ENCODE peak calls at places on chromosome 19, in four cellular contexts. O is HepG2, C is K562, U is GM12878. F is an unnamed sample.

GRCh38 chr19:32977269-32977668 is 5.2 kb downstream of the FAAP24 start:
- DNase-seq in O (no peak), U (no peak), C (no peak), F (no peak)

GRCh38 chr19:14550201-14550754 is 20.9 kb downstream of the TECR start:
- DNase-seq in C (peak), O (no peak), U (no peak), F (no peak)

GRCh38 chr19:33654840-33655508 is 33.2 kb downstream of the CHST8 start:
- DNase-seq in U (no peak), C (no peak), O (no peak), F (peak)

GRCh38 chr19:46118136-46118535 is 6.4 kb downstream of the IGFL3 start:
- DNase-seq in O (no peak), U (no peak), C (no peak), F (no peak)

GRCh38 chr19:49553451-49554271 is 25.9 kb downstream of the RCN3 start:
- DNase-seq in O (peak), U (no peak), C (no peak), F (no peak)

GRCh38 chr19:55075366-55075998 is at the start of gene EPS8L1:
- DNase-seq in C (no peak), U (no peak), O (no peak), F (peak)

GRCh38 chr19:48445606-48446481 is at the start of gene GRWD1:
- DNase-seq in U (peak), O (peak), C (peak), F (peak)

GRCh38 chr19:13761423-13761822 is 2.9 kb upstream of the MRI1 start:
- DNase-seq in U (no peak), C (no peak), O (no peak), F (no peak)

GRCh38 chr19:6352381-6353165 is 8.8 kb upstream of the CLPP start:
- DNase-seq in C (no peak), O (no peak), U (no peak), F (no peak)

GRCh38 chr19:35562336-35562735 is 1.1 kb downstream of the ATP4A start:
- DNase-seq in O (no peak), U (no peak), C (no peak), F (no peak)

GRCh38 chr19:28294395-28294794 is 918.6 kb downstream of the UQCRFS1 start:
- DNase-seq in O (no peak), U (no peak), C (peak), F (no peak)

GRCh38 chr19:13169769-13170168 is 19.6 kb downstream of the IER2 start:
- DNase-seq in U (no peak), O (no peak), C (no peak), F (no peak)

GRCh38 chr19:49019242-49019932 is 2.5 kb upstream of the LHB start:
- DNase-seq in C (peak), O (peak), U (no peak), F (peak)

GRCh38 chr19:48741222-48741999 is 1.0 kb upstream of the RASIP1 start:
- DNase-seq in C (peak), O (no peak), U (no peak), F (peak)

GRCh38 chr19:15398501-15399233 is 19.1 kb upstream of the AKAP8 start:
- DNase-seq in O (no peak), U (no peak), C (no peak), F (no peak)

GRCh38 chr19:48499352-48500090 is 12.1 kb downstream of the LMTK3 start:
- DNase-seq in U (no peak), C (no peak), O (no peak), F (no peak)

GRCh38 chr19:35037716-35038622 is 3.6 kb upstream of the HPN start:
- DNase-seq in U (peak), O (no peak), C (no peak), F (no peak)

GRCh38 chr19:13784731-13785452 is 10.4 kb upstream of the ZSWIM4 start:
- DNase-seq in C (peak), O (peak), U (no peak), F (peak)

GRCh38 chr19:49666120-49666444 is 349 bp downstream of the BCL2L12 start:
- DNase-seq in C (no peak), U (no peak), O (no peak), F (peak)

GRCh38 chr19:45419396-45419795 is 4.3 kb downstream of the ERCC1 start:
- DNase-seq in U (no peak), O (no peak), C (no peak), F (no peak)

GRCh38 chr19:19101540-19101939 is 36.7 kb downstream of the TMEM161A start:
- DNase-seq in C (no peak), O (no peak), U (no peak), F (no peak)

GRCh38 chr19:15815306-15815705 is at the start of gene OR10H1:
- DNase-seq in U (no peak), C (no peak), O (no peak), F (no peak)

GRCh38 chr19:23286477-23286876 is 36.3 kb upstream of the ZNF724 start:
- DNase-seq in O (no peak), C (no peak), U (no peak), F (peak)

GRCh38 chr19:35247526-35248309 is 1.1 kb upstream of the LSR start:
- DNase-seq in C (peak), O (peak), U (peak), F (peak)

GRCh38 chr19:13600091-13600490 is 93.8 kb upstream of the CACNA1A start:
- DNase-seq in U (no peak), C (no peak), O (no peak), F (no peak)

GRCh38 chr19:48714759-48715261 is 4.7 kb downstream of the MAMSTR start:
- DNase-seq in U (no peak), O (no peak), C (no peak), F (peak)

GRCh38 chr19:7899751-7900352 is 3.8 kb upstream of the MAP2K7 start:
- DNase-seq in C (no peak), U (no peak), O (no peak), F (no peak)

GRCh38 chr19:43675269-43675879 is 5.4 kb upstream of the PLAUR start:
- DNase-seq in C (no peak), U (peak), O (no peak), F (no peak)

GRCh38 chr19:3983936-3984583 is 1.2 kb downstream of the EEF2 start:
- DNase-seq in C (no peak), O (no peak), U (no peak), F (no peak)

GRCh38 chr19:2035590-2035991 is 15.5 kb downstream of the MKNK2 start:
- DNase-seq in C (no peak), U (no peak), O (no peak), F (peak)

GRCh38 chr19:53898680-53899341 is 10.3 kb upstream of the CACNG7 start:
- DNase-seq in U (no peak), C (peak), O (no peak), F (peak)

GRCh38 chr19:2270157-2270571 is 11.8 kb downstream of the PEAK3 start:
- DNase-seq in O (no peak), C (peak), U (no peak), F (no peak)

GRCh38 chr19:38917921-38918491 is 6.0 kb upstream of the CCER2 start:
- DNase-seq in U (no peak), C (no peak), O (peak), F (no peak)
- TF ChIP-seq TCF7 in U (no peak), C (no peak), O (no peak), F (no peak)

DNA sequence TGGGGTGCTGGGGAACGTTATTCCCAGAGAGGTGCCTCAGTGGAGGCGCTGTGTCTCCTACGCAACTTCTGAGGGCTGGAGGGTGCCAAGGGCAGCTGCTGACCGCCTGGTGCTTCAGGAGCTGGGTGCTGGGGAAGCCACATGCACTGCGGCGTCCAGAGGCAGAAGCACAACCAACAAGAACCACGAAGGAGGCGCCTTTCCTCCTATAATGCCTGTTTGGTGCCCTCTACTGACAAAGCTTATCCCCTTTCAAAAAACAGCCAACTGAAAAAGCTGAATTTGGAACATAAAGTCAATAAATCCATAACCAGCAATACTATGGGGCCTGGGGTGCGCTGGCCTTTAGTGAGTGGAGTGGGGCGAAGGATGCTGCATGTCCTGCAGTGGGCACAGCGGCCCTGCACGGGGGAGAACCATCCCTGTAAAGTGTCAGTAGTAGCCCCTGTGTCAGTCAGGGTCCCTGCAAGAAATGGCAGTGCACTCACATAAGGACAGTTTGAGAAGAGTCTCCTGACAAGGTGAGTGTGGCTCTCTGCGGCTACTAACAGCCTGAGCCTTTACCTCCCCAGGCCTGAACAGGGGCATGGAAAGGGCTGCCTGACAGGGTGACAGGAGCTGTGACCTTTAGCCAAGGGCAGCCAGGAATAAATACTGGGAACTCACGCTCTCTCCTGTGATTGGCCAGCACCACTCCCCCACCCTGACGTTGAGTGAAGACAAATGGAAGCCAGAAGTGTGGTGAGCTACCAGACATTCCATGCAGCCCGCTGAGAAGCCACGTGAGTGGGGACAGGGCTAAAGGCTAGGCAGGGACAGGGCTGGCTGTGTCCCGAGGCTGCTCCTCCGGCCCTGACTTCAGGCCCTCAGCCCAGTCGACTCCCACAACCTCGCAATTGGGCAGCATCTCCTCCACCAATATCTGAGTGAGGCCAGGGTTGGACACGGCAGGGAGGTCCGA is 4.5 kb upstream of the B3GNT8 start:
- DNase-seq in C (peak), U (no peak), O (peak), F (no peak)
- TF ChIP-seq TCF7 in C (no peak), U (no peak), O (no peak), F (no peak)

GRCh38 chr19:57633832-57634131 is 814 bp downstream of the ZNF211 start:
- DNase-seq in U (no peak), C (no peak), O (no peak), F (no peak)
- TF ChIP-seq TCF7 in U (no peak), C (no peak), O (no peak), F (no peak)

DNA sequence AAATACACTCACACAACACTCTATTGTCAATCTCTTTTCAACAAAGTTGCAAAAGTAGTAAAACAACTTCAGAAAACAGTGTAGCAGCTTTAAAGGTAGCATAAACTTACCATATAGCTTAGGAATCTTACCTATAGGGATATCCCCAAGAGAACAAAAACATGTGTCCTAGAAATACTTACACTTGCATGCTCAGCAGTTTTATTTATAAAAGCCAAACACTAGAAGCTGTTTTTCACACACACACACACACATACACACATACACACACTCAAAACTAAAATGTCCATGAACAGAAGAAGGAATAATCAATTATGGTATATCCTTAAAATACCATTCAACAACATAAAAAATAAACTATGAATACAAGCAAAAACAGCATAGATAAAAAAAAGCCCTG is 11.7 kb downstream of the ZNF773 start:
- DNase-seq in C (no peak), O (no peak), U (no peak), F (no peak)
- TF ChIP-seq TCF7 in C (no peak), O (no peak), U (no peak), F (no peak)